ENCODE peak calls at places on chromosome 22, in ten cellular contexts. One of them, this sample, is unnamed.

GRCh38 chr22:32265882-32266767 is 11.0 kb upstream of the SLC5A4 start:
- DNase-seq in heart left ventricle: peak; percentile 73
- DNase-seq in tibial artery: no peak
- DNase-seq in WERI-Rb-1: peak; percentile 60
- DNase-seq in endodermal cell: peak; percentile 84
- DNase-seq in pancreas: no peak
- DNase-seq in body of pancreas: peak; percentile 76
- DNase-seq in CD4-positive, CD25-positive, alpha-beta regulatory T cell: peak; percentile 55
- DNase-seq in CD8-positive, alpha-beta memory T cell: peak; percentile 53
- DNase-seq in H7: peak; percentile 82
- DNase-seq in this sample: peak; percentile 39

GRCh38 chr22:31348766-31349165 is 2.6 kb upstream of the PATZ1 start:
- DNase-seq in H7: no peak
- DNase-seq in body of pancreas: no peak
- DNase-seq in CD8-positive, alpha-beta memory T cell: no peak
- DNase-seq in tibial artery: no peak
- DNase-seq in endodermal cell: no peak
- DNase-seq in heart left ventricle: no peak
- DNase-seq in pancreas: no peak
- DNase-seq in CD4-positive, CD25-positive, alpha-beta regulatory T cell: no peak
- DNase-seq in WERI-Rb-1: no peak
- DNase-seq in this sample: no peak

GRCh38 chr22:42613869-42614268 is 814 bp downstream of the POLDIP3 start:
- DNase-seq in CD4-positive, CD25-positive, alpha-beta regulatory T cell: no peak
- DNase-seq in heart left ventricle: no peak
- DNase-seq in pancreas: no peak
- DNase-seq in body of pancreas: no peak
- DNase-seq in CD8-positive, alpha-beta memory T cell: no peak
- DNase-seq in endodermal cell: no peak
- DNase-seq in H7: no peak
- DNase-seq in tibial artery: no peak
- DNase-seq in WERI-Rb-1: no peak
- DNase-seq in this sample: peak; percentile 40

GRCh38 chr22:31313366-31314147 is 21.3 kb upstream of the PIK3IP1 start:
- DNase-seq in heart left ventricle: peak; percentile 72
- DNase-seq in WERI-Rb-1: peak; percentile 62
- DNase-seq in tibial artery: peak; percentile 86
- DNase-seq in CD4-positive, CD25-positive, alpha-beta regulatory T cell: peak; percentile 63
- DNase-seq in body of pancreas: peak; percentile 93
- DNase-seq in H7: peak; percentile 88
- DNase-seq in CD8-positive, alpha-beta memory T cell: peak; percentile 51
- DNase-seq in pancreas: peak; percentile 86
- DNase-seq in endodermal cell: peak; percentile 92
- DNase-seq in this sample: peak; percentile 47

GRCh38 chr22:42931421-42932196 is 74.5 kb upstream of the ARFGAP3 start:
- DNase-seq in CD4-positive, CD25-positive, alpha-beta regulatory T cell: no peak
- DNase-seq in tibial artery: no peak
- DNase-seq in WERI-Rb-1: no peak
- DNase-seq in body of pancreas: no peak
- DNase-seq in heart left ventricle: no peak
- DNase-seq in pancreas: no peak
- DNase-seq in endodermal cell: no peak
- DNase-seq in CD8-positive, alpha-beta memory T cell: no peak
- DNase-seq in H7: no peak
- DNase-seq in this sample: no peak

GRCh38 chr22:27995801-27996528 is 76.9 kb upstream of the PITPNB start:
- DNase-seq in CD4-positive, CD25-positive, alpha-beta regulatory T cell: no peak
- DNase-seq in tibial artery: peak; percentile 58
- DNase-seq in body of pancreas: no peak
- DNase-seq in WERI-Rb-1: no peak
- DNase-seq in pancreas: peak; percentile 51
- DNase-seq in H7: no peak
- DNase-seq in heart left ventricle: no peak
- DNase-seq in endodermal cell: no peak
- DNase-seq in CD8-positive, alpha-beta memory T cell: no peak
- DNase-seq in this sample: no peak

GRCh38 chr22:30247974-30248373 is 1.4 kb upstream of the LIF start:
- DNase-seq in CD4-positive, CD25-positive, alpha-beta regulatory T cell: no peak
- DNase-seq in body of pancreas: no peak
- DNase-seq in pancreas: no peak
- DNase-seq in heart left ventricle: no peak
- DNase-seq in WERI-Rb-1: no peak
- DNase-seq in H7: peak; percentile 64
- DNase-seq in tibial artery: no peak
- DNase-seq in CD8-positive, alpha-beta memory T cell: no peak
- DNase-seq in endodermal cell: no peak
- DNase-seq in this sample: no peak

GRCh38 chr22:40107756-40108437 is 69.8 kb upstream of the TNRC6B start:
- DNase-seq in H7: no peak
- DNase-seq in endodermal cell: no peak
- DNase-seq in CD8-positive, alpha-beta memory T cell: no peak
- DNase-seq in WERI-Rb-1: no peak
- DNase-seq in CD4-positive, CD25-positive, alpha-beta regulatory T cell: no peak
- DNase-seq in tibial artery: no peak
- DNase-seq in pancreas: no peak
- DNase-seq in heart left ventricle: peak; percentile 43
- DNase-seq in body of pancreas: peak; percentile 17
- DNase-seq in this sample: no peak

GRCh38 chr22:46226577-46226976 is 23.5 kb downstream of the CDPF1 start:
- DNase-seq in endodermal cell: no peak
- DNase-seq in CD4-positive, CD25-positive, alpha-beta regulatory T cell: no peak
- DNase-seq in heart left ventricle: no peak
- DNase-seq in WERI-Rb-1: no peak
- DNase-seq in tibial artery: no peak
- DNase-seq in CD8-positive, alpha-beta memory T cell: no peak
- DNase-seq in pancreas: no peak
- DNase-seq in H7: no peak
- DNase-seq in body of pancreas: no peak
- DNase-seq in this sample: no peak

GRCh38 chr22:38451404-38451803 is 3.6 kb downstream of the KCNJ4 start:
- DNase-seq in WERI-Rb-1: peak; percentile 74
- DNase-seq in body of pancreas: no peak
- DNase-seq in CD8-positive, alpha-beta memory T cell: no peak
- DNase-seq in H7: no peak
- DNase-seq in CD4-positive, CD25-positive, alpha-beta regulatory T cell: no peak
- DNase-seq in heart left ventricle: no peak
- DNase-seq in tibial artery: no peak
- DNase-seq in pancreas: no peak
- DNase-seq in endodermal cell: no peak
- DNase-seq in this sample: no peak

GRCh38 chr22:38451864-38452263 is 3.1 kb downstream of the KCNJ4 start:
- DNase-seq in tibial artery: no peak
- DNase-seq in pancreas: no peak
- DNase-seq in WERI-Rb-1: no peak
- DNase-seq in heart left ventricle: no peak
- DNase-seq in H7: no peak
- DNase-seq in endodermal cell: no peak
- DNase-seq in CD8-positive, alpha-beta memory T cell: no peak
- DNase-seq in body of pancreas: no peak
- DNase-seq in CD4-positive, CD25-positive, alpha-beta regulatory T cell: no peak
- DNase-seq in this sample: no peak

GRCh38 chr22:38449776-38450175 is 5.2 kb downstream of the KCNJ4 start:
- DNase-seq in pancreas: no peak
- DNase-seq in heart left ventricle: peak; percentile 70
- DNase-seq in WERI-Rb-1: no peak
- DNase-seq in tibial artery: no peak
- DNase-seq in CD4-positive, CD25-positive, alpha-beta regulatory T cell: no peak
- DNase-seq in CD8-positive, alpha-beta memory T cell: no peak
- DNase-seq in endodermal cell: no peak
- DNase-seq in H7: no peak
- DNase-seq in body of pancreas: no peak
- DNase-seq in this sample: no peak

GRCh38 chr22:38448945-38449745 is 5.9 kb downstream of the KCNJ4 start:
- DNase-seq in CD8-positive, alpha-beta memory T cell: no peak
- DNase-seq in body of pancreas: no peak
- DNase-seq in pancreas: no peak
- DNase-seq in H7: no peak
- DNase-seq in endodermal cell: no peak
- DNase-seq in tibial artery: no peak
- DNase-seq in WERI-Rb-1: no peak
- DNase-seq in CD4-positive, CD25-positive, alpha-beta regulatory T cell: no peak
- DNase-seq in heart left ventricle: peak; percentile 80
- DNase-seq in this sample: no peak

DNA sequence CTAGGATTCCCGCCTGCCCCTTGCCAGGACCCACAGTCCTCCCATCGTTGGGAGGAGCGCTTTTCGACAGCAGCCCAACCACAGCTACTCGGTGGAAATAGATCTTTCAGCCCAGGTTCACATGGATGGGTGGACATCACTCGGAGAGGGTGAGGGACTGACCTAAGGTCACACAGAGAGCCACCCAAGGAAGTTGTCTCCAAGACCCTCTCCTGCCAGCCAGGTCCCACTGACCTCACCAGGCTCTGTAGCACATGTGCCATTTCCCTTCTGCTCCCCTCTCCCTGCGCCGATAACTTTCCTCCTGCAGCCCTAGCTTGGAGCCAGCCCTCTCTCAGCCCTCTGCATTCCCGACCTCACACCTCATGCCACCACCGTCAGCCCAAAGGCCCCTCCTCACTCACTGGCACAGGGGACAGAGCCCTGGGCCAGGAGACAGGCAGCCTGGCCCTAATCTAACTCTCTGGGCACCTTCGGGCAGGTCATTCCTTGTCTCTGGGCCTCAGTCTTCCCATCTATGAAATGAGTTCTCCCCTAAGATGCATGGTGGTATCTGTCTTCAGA is 4.7 kb downstream of the KCNJ4 start:
- DNase-seq in pancreas: no peak
- DNase-seq in tibial artery: no peak
- DNase-seq in CD8-positive, alpha-beta memory T cell: no peak
- DNase-seq in H7: no peak
- DNase-seq in CD4-positive, CD25-positive, alpha-beta regulatory T cell: no peak
- DNase-seq in endodermal cell: no peak
- DNase-seq in body of pancreas: no peak
- DNase-seq in WERI-Rb-1: no peak
- DNase-seq in heart left ventricle: peak; percentile 82
- DNase-seq in this sample: no peak
- H3K27me3 ChIP-seq in pancreas: no peaks in the 10 kb centered on the region
- H3K27me3 ChIP-seq in tibial artery: peaks cover 92% of the 10 kb centered on the region
- H3K27me3 ChIP-seq in CD8-positive, alpha-beta memory T cell: peaks cover 11% of the 10 kb centered on the region
- H3K27me3 ChIP-seq in H7: peaks cover 33% of the 10 kb centered on the region
- H3K27me3 ChIP-seq in CD4-positive, CD25-positive, alpha-beta regulatory T cell: peaks cover 5% of the 10 kb centered on the region
- H3K27me3 ChIP-seq in endodermal cell: peaks cover 56% of the 10 kb centered on the region
- H3K27me3 ChIP-seq in body of pancreas: no peaks in the 10 kb centered on the region
- H3K27me3 ChIP-seq in WERI-Rb-1: no peaks in the 10 kb centered on the region
- H3K27me3 ChIP-seq in heart left ventricle: peaks cover 4% of the 10 kb centered on the region
- H3K27me3 ChIP-seq in this sample: no peaks in the 10 kb centered on the region

DNA sequence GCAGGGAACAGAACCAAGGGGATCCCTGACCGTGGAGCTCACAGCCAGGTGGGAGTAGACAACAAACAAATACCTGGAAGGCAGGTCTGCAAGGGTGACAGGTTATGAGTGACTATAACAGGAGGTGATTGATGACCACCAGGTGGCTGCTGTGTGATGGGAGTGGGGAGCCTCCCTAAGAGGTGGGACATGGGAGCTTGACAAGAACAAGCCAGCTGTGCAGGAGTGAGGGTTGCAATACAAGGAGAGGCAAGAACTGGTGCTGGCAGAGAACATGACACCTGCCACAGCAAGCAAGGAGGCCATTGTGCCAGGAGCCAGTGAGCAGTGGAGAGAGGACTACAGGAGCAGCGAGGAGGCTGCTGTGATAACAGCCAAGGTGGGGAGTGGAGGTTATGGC is 20.5 kb downstream of the MFNG start:
- DNase-seq in WERI-Rb-1: no peak
- DNase-seq in tibial artery: no peak
- DNase-seq in body of pancreas: no peak
- DNase-seq in CD4-positive, CD25-positive, alpha-beta regulatory T cell: no peak
- DNase-seq in CD8-positive, alpha-beta memory T cell: no peak
- DNase-seq in heart left ventricle: no peak
- DNase-seq in endodermal cell: peak; percentile 40
- DNase-seq in pancreas: no peak
- DNase-seq in H7: no peak
- DNase-seq in this sample: no peak
- H3K27me3 ChIP-seq in WERI-Rb-1: no peaks in the 10 kb centered on the region
- H3K27me3 ChIP-seq in tibial artery: peaks cover 63% of the 10 kb centered on the region
- H3K27me3 ChIP-seq in body of pancreas: no peaks in the 10 kb centered on the region
- H3K27me3 ChIP-seq in CD4-positive, CD25-positive, alpha-beta regulatory T cell: no peaks in the 10 kb centered on the region
- H3K27me3 ChIP-seq in CD8-positive, alpha-beta memory T cell: no peaks in the 10 kb centered on the region
- H3K27me3 ChIP-seq in heart left ventricle: no peaks in the 10 kb centered on the region
- H3K27me3 ChIP-seq in endodermal cell: peaks cover 7% of the 10 kb centered on the region
- H3K27me3 ChIP-seq in pancreas: no peaks in the 10 kb centered on the region
- H3K27me3 ChIP-seq in H7: no peaks in the 10 kb centered on the region
- H3K27me3 ChIP-seq in this sample: no peaks in the 10 kb centered on the region

GRCh38 chr22:23484651-23485050 is 95.4 kb downstream of the IGLL1 start:
- DNase-seq in H7: no peak
- DNase-seq in endodermal cell: no peak
- DNase-seq in WERI-Rb-1: no peak
- DNase-seq in heart left ventricle: no peak
- DNase-seq in tibial artery: no peak
- DNase-seq in pancreas: no peak
- DNase-seq in CD8-positive, alpha-beta memory T cell: no peak
- DNase-seq in CD4-positive, CD25-positive, alpha-beta regulatory T cell: no peak
- DNase-seq in body of pancreas: no peak
- DNase-seq in this sample: no peak
- H3K27me3 ChIP-seq in H7: no peaks in the 10 kb centered on the region
- H3K27me3 ChIP-seq in endodermal cell: no peaks in the 10 kb centered on the region
- H3K27me3 ChIP-seq in WERI-Rb-1: no peaks in the 10 kb centered on the region
- H3K27me3 ChIP-seq in heart left ventricle: no peaks in the 10 kb centered on the region
- H3K27me3 ChIP-seq in tibial artery: peaks cover 5% of the 10 kb centered on the region
- H3K27me3 ChIP-seq in pancreas: no peaks in the 10 kb centered on the region
- H3K27me3 ChIP-seq in CD8-positive, alpha-beta memory T cell: no peaks in the 10 kb centered on the region
- H3K27me3 ChIP-seq in CD4-positive, CD25-positive, alpha-beta regulatory T cell: peaks cover 5% of the 10 kb centered on the region
- H3K27me3 ChIP-seq in body of pancreas: no peaks in the 10 kb centered on the region
- H3K27me3 ChIP-seq in this sample: peaks cover 7% of the 10 kb centered on the region

GRCh38 chr22:47786650-47787290 is 1024.3 kb downstream of the TBC1D22A start:
- DNase-seq in endodermal cell: peak; percentile 5
- DNase-seq in pancreas: peak; percentile 13
- DNase-seq in WERI-Rb-1: no peak
- DNase-seq in CD4-positive, CD25-positive, alpha-beta regulatory T cell: no peak
- DNase-seq in tibial artery: no peak
- DNase-seq in heart left ventricle: no peak
- DNase-seq in CD8-positive, alpha-beta memory T cell: no peak
- DNase-seq in body of pancreas: no peak
- DNase-seq in H7: no peak
- DNase-seq in this sample: no peak
- H3K27me3 ChIP-seq in endodermal cell: no peaks in the 10 kb centered on the region
- H3K27me3 ChIP-seq in pancreas: no peaks in the 10 kb centered on the region
- H3K27me3 ChIP-seq in WERI-Rb-1: no peaks in the 10 kb centered on the region
- H3K27me3 ChIP-seq in CD4-positive, CD25-positive, alpha-beta regulatory T cell: no peaks in the 10 kb centered on the region
- H3K27me3 ChIP-seq in tibial artery: peaks cover 9% of the 10 kb centered on the region
- H3K27me3 ChIP-seq in heart left ventricle: peaks cover 6% of the 10 kb centered on the region
- H3K27me3 ChIP-seq in CD8-positive, alpha-beta memory T cell: no peaks in the 10 kb centered on the region
- H3K27me3 ChIP-seq in body of pancreas: no peaks in the 10 kb centered on the region
- H3K27me3 ChIP-seq in H7: no peaks in the 10 kb centered on the region
- H3K27me3 ChIP-seq in this sample: no peaks in the 10 kb centered on the region

DNA sequence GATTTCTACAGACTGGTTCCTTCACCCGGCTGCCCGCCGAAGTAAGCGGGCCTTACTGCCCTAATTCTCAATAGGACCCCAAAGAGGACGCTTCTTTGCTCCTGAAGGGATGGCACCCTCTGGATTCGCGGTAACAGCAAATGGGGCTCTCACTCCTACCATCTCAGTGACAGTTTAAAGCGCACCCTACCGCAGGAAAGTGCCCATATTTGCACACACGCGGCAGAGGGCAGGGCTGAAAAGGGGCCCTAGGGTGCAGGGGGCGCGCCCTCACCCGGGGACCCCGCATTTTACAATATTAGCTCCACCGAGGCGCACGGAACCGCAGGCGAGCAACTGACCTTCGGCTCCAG is 974 bp upstream of the UPB1 start:
- DNase-seq in heart left ventricle: no peak
- DNase-seq in CD4-positive, CD25-positive, alpha-beta regulatory T cell: no peak
- DNase-seq in endodermal cell: peak; percentile 55
- DNase-seq in CD8-positive, alpha-beta memory T cell: no peak
- DNase-seq in body of pancreas: no peak
- DNase-seq in tibial artery: no peak
- DNase-seq in WERI-Rb-1: no peak
- DNase-seq in H7: peak; percentile 68
- DNase-seq in pancreas: no peak
- DNase-seq in this sample: no peak
- H3K27me3 ChIP-seq in heart left ventricle: no peaks in the 10 kb centered on the region
- H3K27me3 ChIP-seq in CD4-positive, CD25-positive, alpha-beta regulatory T cell: no peaks in the 10 kb centered on the region
- H3K27me3 ChIP-seq in endodermal cell: peaks cover 70% of the 10 kb centered on the region
- H3K27me3 ChIP-seq in CD8-positive, alpha-beta memory T cell: peaks cover 4% of the 10 kb centered on the region
- H3K27me3 ChIP-seq in body of pancreas: no peaks in the 10 kb centered on the region
- H3K27me3 ChIP-seq in tibial artery: peaks cover 13% of the 10 kb centered on the region
- H3K27me3 ChIP-seq in WERI-Rb-1: no peaks in the 10 kb centered on the region
- H3K27me3 ChIP-seq in H7: peaks cover 40% of the 10 kb centered on the region
- H3K27me3 ChIP-seq in pancreas: peaks cover 3% of the 10 kb centered on the region
- H3K27me3 ChIP-seq in this sample: no peaks in the 10 kb centered on the region

This sample was measured in HAP-1.